ENCODE peak calls at places on chromosomes 7 and 10, in seven cellular contexts. One of them, this sample, is unnamed.

GRCh38 chr10:17504547-17505245 is 50.3 kb upstream of the ST8SIA6 start:
- DNase-seq in ascending aorta: no peak
- DNase-seq in GM13977: no peak
- DNase-seq in OCI-LY7: no peak
- DNase-seq in GM10248: no peak
- DNase-seq in cardiac muscle cell: peak
- DNase-seq in endothelial cell of umbilical vein: no peak
- DNase-seq in this sample: no peak

GRCh38 chr10:130372222-130372621 is 236.0 kb downstream of the GLRX3 start:
- DNase-seq in OCI-LY7: no peak
- DNase-seq in ascending aorta: no peak
- DNase-seq in endothelial cell of umbilical vein: no peak
- DNase-seq in GM10248: no peak
- DNase-seq in GM13977: no peak
- DNase-seq in cardiac muscle cell: no peak
- DNase-seq in this sample: no peak

GRCh38 chr7:2688409-2689342 is 674 bp downstream of the AMZ1 start:
- DNase-seq in OCI-LY7: no peak
- DNase-seq in endothelial cell of umbilical vein: no peak
- DNase-seq in GM10248: peak
- DNase-seq in GM13977: peak
- DNase-seq in ascending aorta: no peak
- DNase-seq in cardiac muscle cell: peak
- DNase-seq in this sample: peak

GRCh38 chr7:22864855-22865606 is 42.4 kb upstream of the TOMM7 start:
- DNase-seq in endothelial cell of umbilical vein: no peak
- DNase-seq in GM13977: no peak
- DNase-seq in GM10248: no peak
- DNase-seq in ascending aorta: no peak
- DNase-seq in OCI-LY7: no peak
- DNase-seq in cardiac muscle cell: no peak
- DNase-seq in this sample: no peak

GRCh38 chr10:59870152-59870551 is 36.2 kb downstream of the CCDC6 start:
- DNase-seq in OCI-LY7: no peak
- DNase-seq in cardiac muscle cell: no peak
- DNase-seq in GM13977: no peak
- DNase-seq in GM10248: no peak
- DNase-seq in ascending aorta: no peak
- DNase-seq in endothelial cell of umbilical vein: no peak
- DNase-seq in this sample: no peak

GRCh38 chr10:56856569-56856968 is 495.5 kb upstream of the ZWINT start:
- DNase-seq in cardiac muscle cell: no peak
- DNase-seq in GM13977: no peak
- DNase-seq in endothelial cell of umbilical vein: no peak
- DNase-seq in ascending aorta: no peak
- DNase-seq in OCI-LY7: no peak
- DNase-seq in GM10248: no peak
- DNase-seq in this sample: no peak

GRCh38 chr10:43998021-43998809 is 349.5 kb upstream of the ZNF32 start:
- DNase-seq in ascending aorta: no peak
- DNase-seq in GM10248: no peak
- DNase-seq in cardiac muscle cell: peak
- DNase-seq in endothelial cell of umbilical vein: no peak
- DNase-seq in OCI-LY7: no peak
- DNase-seq in GM13977: no peak
- DNase-seq in this sample: no peak

GRCh38 chr10:71459513-71459912 is 62.8 kb downstream of the CDH23 start:
- DNase-seq in cardiac muscle cell: no peak
- DNase-seq in OCI-LY7: no peak
- DNase-seq in endothelial cell of umbilical vein: no peak
- DNase-seq in GM13977: no peak
- DNase-seq in ascending aorta: no peak
- DNase-seq in GM10248: no peak
- DNase-seq in this sample: no peak

GRCh38 chr7:81159402-81159801 is 240.6 kb upstream of the SEMA3C start:
- DNase-seq in cardiac muscle cell: no peak
- DNase-seq in GM13977: no peak
- DNase-seq in endothelial cell of umbilical vein: no peak
- DNase-seq in ascending aorta: no peak
- DNase-seq in OCI-LY7: no peak
- DNase-seq in GM10248: no peak
- DNase-seq in this sample: no peak

GRCh38 chr7:81158189-81158588 is 239.3 kb upstream of the SEMA3C start:
- DNase-seq in OCI-LY7: no peak
- DNase-seq in cardiac muscle cell: no peak
- DNase-seq in GM10248: no peak
- DNase-seq in endothelial cell of umbilical vein: no peak
- DNase-seq in GM13977: no peak
- DNase-seq in ascending aorta: no peak
- DNase-seq in this sample: no peak

GRCh38 chr7:81154565-81154964 is 235.7 kb upstream of the SEMA3C start:
- DNase-seq in endothelial cell of umbilical vein: no peak
- DNase-seq in cardiac muscle cell: no peak
- DNase-seq in ascending aorta: no peak
- DNase-seq in GM10248: no peak
- DNase-seq in GM13977: no peak
- DNase-seq in OCI-LY7: no peak
- DNase-seq in this sample: no peak

GRCh38 chr7:81150951-81151361 is 232.1 kb upstream of the SEMA3C start:
- DNase-seq in ascending aorta: no peak
- DNase-seq in GM10248: no peak
- DNase-seq in GM13977: no peak
- DNase-seq in endothelial cell of umbilical vein: no peak
- DNase-seq in cardiac muscle cell: no peak
- DNase-seq in OCI-LY7: no peak
- DNase-seq in this sample: no peak

DNA sequence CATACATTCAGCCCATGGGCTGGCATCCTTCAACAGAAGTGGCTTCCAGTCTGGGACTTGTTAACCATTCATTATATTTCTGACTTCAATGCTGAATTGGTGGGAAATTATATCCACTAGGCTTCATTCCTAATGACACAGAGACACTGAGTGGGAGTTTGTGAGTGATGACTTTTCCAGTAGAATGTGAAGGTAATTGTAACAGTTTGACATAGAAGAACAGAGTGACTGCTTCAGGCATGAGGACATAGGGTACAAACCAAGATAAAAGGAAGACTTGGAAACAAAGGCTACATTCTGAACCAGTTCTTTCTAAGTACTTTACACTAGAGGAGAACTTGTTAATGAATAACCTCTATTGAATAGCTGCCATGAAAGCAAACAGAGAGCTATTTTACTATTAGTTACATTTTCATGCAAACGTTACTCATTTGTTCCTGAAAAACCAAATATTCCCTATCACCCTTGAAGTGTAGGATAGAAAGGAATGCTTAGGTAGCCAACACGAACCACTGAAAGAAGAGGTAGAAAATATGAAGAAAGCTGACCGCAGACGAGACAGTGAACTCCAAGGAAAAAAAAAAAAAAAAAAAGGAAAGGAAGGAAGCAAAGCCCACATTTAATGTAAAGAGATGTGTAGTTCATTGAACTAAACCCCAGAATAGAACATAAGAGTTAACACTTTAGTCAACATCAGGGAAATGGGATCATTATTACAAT is 237.0 kb upstream of the SEMA3C start:
- DNase-seq in cardiac muscle cell: peak
- DNase-seq in endothelial cell of umbilical vein: no peak
- DNase-seq in GM13977: no peak
- DNase-seq in GM10248: no peak
- DNase-seq in OCI-LY7: no peak
- DNase-seq in ascending aorta: no peak
- DNase-seq in this sample: no peak
- TF ChIP-seq CTCF in cardiac muscle cell: no peak
- TF ChIP-seq CTCF in endothelial cell of umbilical vein: no peak
- TF ChIP-seq CTCF in GM13977: no peak
- TF ChIP-seq CTCF in GM10248: no peak
- TF ChIP-seq CTCF in OCI-LY7: no peak
- TF ChIP-seq CTCF in ascending aorta: no peak
- TF ChIP-seq CTCF in this sample: no peak

GRCh38 chr10:94344522-94345122 is 18.1 kb downstream of the NOC3L start:
- DNase-seq in OCI-LY7: peak
- DNase-seq in endothelial cell of umbilical vein: no peak
- DNase-seq in GM13977: peak
- DNase-seq in GM10248: peak
- DNase-seq in cardiac muscle cell: no peak
- DNase-seq in ascending aorta: no peak
- DNase-seq in this sample: no peak

GRCh38 chr10:94351089-94351488 is 11.7 kb downstream of the NOC3L start:
- DNase-seq in endothelial cell of umbilical vein: no peak
- DNase-seq in GM10248: no peak
- DNase-seq in OCI-LY7: no peak
- DNase-seq in GM13977: no peak
- DNase-seq in ascending aorta: no peak
- DNase-seq in cardiac muscle cell: no peak
- DNase-seq in this sample: no peak

DNA sequence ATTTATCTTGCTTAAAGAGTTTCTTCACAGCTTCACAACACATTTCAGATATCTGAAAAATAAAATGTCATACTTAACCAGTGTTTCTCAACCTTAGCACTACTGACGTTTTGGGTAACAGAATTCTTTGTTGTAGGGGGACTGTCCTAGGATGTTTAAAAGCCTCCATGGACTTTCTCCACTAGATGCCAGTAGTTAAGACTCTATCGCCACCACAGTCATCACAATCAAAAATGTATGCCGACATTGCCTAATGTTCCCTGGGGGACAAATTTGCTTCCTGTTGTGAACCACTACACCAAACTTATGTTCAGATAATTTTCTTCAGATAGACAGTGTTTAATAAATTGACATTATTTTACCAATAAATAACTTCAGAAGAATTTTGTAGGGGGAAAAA is 13.4 kb downstream of the NOC3L start:
- DNase-seq in GM10248: no peak
- DNase-seq in OCI-LY7: no peak
- DNase-seq in cardiac muscle cell: peak
- DNase-seq in ascending aorta: no peak
- DNase-seq in GM13977: no peak
- DNase-seq in endothelial cell of umbilical vein: no peak
- DNase-seq in this sample: no peak
- TF ChIP-seq CTCF in GM10248: no peak
- TF ChIP-seq CTCF in OCI-LY7: no peak
- TF ChIP-seq CTCF in cardiac muscle cell: no peak
- TF ChIP-seq CTCF in ascending aorta: no peak
- TF ChIP-seq CTCF in GM13977: no peak
- TF ChIP-seq CTCF in endothelial cell of umbilical vein: no peak
- TF ChIP-seq CTCF in this sample: no peak

DNA sequence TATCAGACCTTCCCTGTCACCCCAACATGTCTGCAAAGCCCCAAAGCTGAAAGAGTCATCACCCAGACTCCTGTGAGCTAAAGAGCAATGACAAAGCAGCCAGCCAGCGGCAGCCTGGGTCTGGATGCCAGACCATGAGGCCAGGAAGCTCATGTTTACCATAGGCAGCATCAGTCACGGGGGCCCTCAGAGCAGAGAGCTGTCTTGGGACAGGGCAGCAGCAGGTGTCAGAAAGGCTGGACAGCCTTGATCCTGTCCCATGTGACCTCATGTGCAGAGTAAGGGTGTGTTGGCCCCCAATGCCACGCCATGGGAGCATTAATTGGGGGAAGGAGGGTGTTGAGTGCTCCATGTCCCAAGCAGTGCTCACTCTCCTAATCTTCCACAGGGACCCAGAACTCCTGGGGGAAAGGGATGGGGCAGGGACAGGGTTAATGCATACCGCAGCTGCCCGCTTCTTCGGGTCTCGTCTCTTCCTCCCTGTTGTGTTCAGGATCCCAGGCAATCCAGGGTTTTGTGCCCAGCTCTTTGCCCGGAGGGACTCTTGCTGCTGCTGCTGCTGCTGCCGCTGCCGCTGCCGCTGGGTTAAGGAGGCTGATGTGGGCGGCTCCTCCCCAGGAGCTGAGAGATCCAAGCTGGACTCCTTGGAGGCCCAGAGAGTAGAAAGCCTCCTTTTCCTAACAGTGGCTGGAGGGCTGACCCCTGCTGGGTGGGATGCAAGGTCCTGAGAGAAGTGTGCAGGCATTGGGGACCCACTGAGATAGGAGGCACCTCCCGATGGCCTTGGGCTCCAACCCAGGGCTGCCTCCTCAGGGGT is 7.1 kb downstream of the CCDC201 start:
- DNase-seq in cardiac muscle cell: no peak
- DNase-seq in GM10248: no peak
- DNase-seq in endothelial cell of umbilical vein: no peak
- DNase-seq in OCI-LY7: no peak
- DNase-seq in ascending aorta: no peak
- DNase-seq in GM13977: no peak
- DNase-seq in this sample: no peak
- TF ChIP-seq CTCF in cardiac muscle cell: no peak
- TF ChIP-seq CTCF in GM10248: no peak
- TF ChIP-seq CTCF in endothelial cell of umbilical vein: no peak
- TF ChIP-seq CTCF in OCI-LY7: no peak
- TF ChIP-seq CTCF in ascending aorta: no peak
- TF ChIP-seq CTCF in GM13977: no peak
- TF ChIP-seq CTCF in this sample: no peak

GRCh38 chr7:140397784-140398750 is at the start of gene SLC37A3:
- DNase-seq in endothelial cell of umbilical vein: peak
- DNase-seq in OCI-LY7: peak
- DNase-seq in GM13977: peak
- DNase-seq in cardiac muscle cell: peak
- DNase-seq in ascending aorta: peak
- DNase-seq in GM10248: peak
- DNase-seq in this sample: peak
- TF ChIP-seq CTCF in endothelial cell of umbilical vein: no peak
- TF ChIP-seq CTCF in OCI-LY7: no peak
- TF ChIP-seq CTCF in GM13977: no peak
- TF ChIP-seq CTCF in cardiac muscle cell: no peak
- TF ChIP-seq CTCF in ascending aorta: no peak
- TF ChIP-seq CTCF in GM10248: no peak
- TF ChIP-seq CTCF in this sample: no peak

DNA sequence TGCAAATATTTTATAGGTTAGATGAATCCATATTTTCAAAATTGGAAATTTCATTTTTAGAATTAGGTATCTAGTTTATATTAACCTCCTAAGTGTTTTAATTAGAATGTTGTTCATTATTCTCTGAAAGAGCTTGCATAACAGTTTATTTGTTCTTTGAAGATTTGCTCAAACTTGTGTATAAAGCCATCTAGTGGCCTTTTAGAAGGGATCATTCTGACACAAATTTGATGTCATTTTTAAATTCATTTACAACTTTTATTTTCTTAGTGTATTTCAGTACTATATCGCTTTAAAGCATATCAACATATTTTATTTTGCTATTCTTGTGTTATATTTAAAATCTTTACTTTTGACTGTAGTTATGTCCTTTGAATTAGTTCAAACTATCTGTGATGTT is 527.0 kb upstream of the NRG3 start:
- DNase-seq in cardiac muscle cell: no peak
- DNase-seq in OCI-LY7: no peak
- DNase-seq in GM10248: no peak
- DNase-seq in GM13977: no peak
- DNase-seq in endothelial cell of umbilical vein: no peak
- DNase-seq in ascending aorta: no peak
- DNase-seq in this sample: no peak
- TF ChIP-seq CTCF in cardiac muscle cell: no peak
- TF ChIP-seq CTCF in OCI-LY7: peak
- TF ChIP-seq CTCF in GM10248: no peak
- TF ChIP-seq CTCF in GM13977: no peak
- TF ChIP-seq CTCF in endothelial cell of umbilical vein: no peak
- TF ChIP-seq CTCF in ascending aorta: no peak
- TF ChIP-seq CTCF in this sample: no peak